ENCODE peak calls at places on chromosomes 16 and 17, in nine cellular contexts. One of them, this sample, is unnamed.

GRCh38 chr17:83185023-83186002 is 105.9 kb downstream of the METRNL start:
- DNase-seq in breast epithelium: peak; percentile 14
- DNase-seq in PC-9: no peak
- DNase-seq in A549: no peak
- DNase-seq in astrocyte of the cerebellum: no peak
- DNase-seq in BJ: no peak
- DNase-seq in AG04450: no peak
- DNase-seq in AG09309: no peak
- DNase-seq in kidney epithelial cell: no peak
- DNase-seq in this sample: no peak

GRCh38 chr17:1783834-1784611 is 22.2 kb downstream of the SERPINF1 start:
- DNase-seq in AG09309: peak; percentile 70
- DNase-seq in BJ: no peak
- DNase-seq in astrocyte of the cerebellum: peak; percentile 84
- DNase-seq in A549: peak; percentile 77
- DNase-seq in kidney epithelial cell: no peak
- DNase-seq in AG04450: peak; percentile 78
- DNase-seq in breast epithelium: peak; percentile 87
- DNase-seq in PC-9: no peak
- DNase-seq in this sample: peak; percentile 91

GRCh38 chr17:43372273-43372911 is 26.4 kb upstream of the ARL4D start:
- DNase-seq in A549: no peak
- DNase-seq in BJ: no peak
- DNase-seq in breast epithelium: no peak
- DNase-seq in AG09309: no peak
- DNase-seq in astrocyte of the cerebellum: no peak
- DNase-seq in kidney epithelial cell: no peak
- DNase-seq in PC-9: no peak
- DNase-seq in AG04450: no peak
- DNase-seq in this sample: no peak

GRCh38 chr17:17778308-17779014 is 58.3 kb downstream of the SREBF1 start:
- DNase-seq in AG09309: no peak
- DNase-seq in breast epithelium: no peak
- DNase-seq in astrocyte of the cerebellum: peak; percentile 74
- DNase-seq in A549: no peak
- DNase-seq in PC-9: no peak
- DNase-seq in BJ: no peak
- DNase-seq in AG04450: peak; percentile 73
- DNase-seq in kidney epithelial cell: no peak
- DNase-seq in this sample: peak; percentile 55

GRCh38 chr17:78127888-78128615 is 503 bp downstream of the TMC6 start:
- DNase-seq in AG09309: no peak
- DNase-seq in PC-9: peak; percentile 73
- DNase-seq in breast epithelium: no peak
- DNase-seq in astrocyte of the cerebellum: no peak
- DNase-seq in kidney epithelial cell: no peak
- DNase-seq in AG04450: no peak
- DNase-seq in A549: peak; percentile 45
- DNase-seq in BJ: no peak
- DNase-seq in this sample: no peak

GRCh38 chr16:83954577-83955016 is 1.6 kb downstream of the OSGIN1 start:
- DNase-seq in AG04450: no peak
- DNase-seq in BJ: no peak
- DNase-seq in PC-9: peak; percentile 61
- DNase-seq in AG09309: no peak
- DNase-seq in astrocyte of the cerebellum: no peak
- DNase-seq in A549: no peak
- DNase-seq in breast epithelium: peak; percentile 63
- DNase-seq in kidney epithelial cell: no peak
- DNase-seq in this sample: peak; percentile 18

GRCh38 chr16:66274335-66275110 is 92.0 kb upstream of the CDH5 start:
- DNase-seq in AG09309: no peak
- DNase-seq in breast epithelium: no peak
- DNase-seq in kidney epithelial cell: no peak
- DNase-seq in astrocyte of the cerebellum: no peak
- DNase-seq in BJ: no peak
- DNase-seq in A549: peak; percentile 33
- DNase-seq in AG04450: no peak
- DNase-seq in PC-9: no peak
- DNase-seq in this sample: peak; percentile 30

GRCh38 chr16:12311887-12312286 is 335.4 kb downstream of the SNX29 start:
- DNase-seq in astrocyte of the cerebellum: no peak
- DNase-seq in PC-9: no peak
- DNase-seq in breast epithelium: no peak
- DNase-seq in kidney epithelial cell: no peak
- DNase-seq in AG09309: no peak
- DNase-seq in BJ: no peak
- DNase-seq in AG04450: no peak
- DNase-seq in A549: no peak
- DNase-seq in this sample: no peak

GRCh38 chr17:56976941-56977570 is 875 bp upstream of the SCPEP1 start:
- DNase-seq in A549: no peak
- DNase-seq in AG09309: no peak
- DNase-seq in kidney epithelial cell: no peak
- DNase-seq in BJ: no peak
- DNase-seq in astrocyte of the cerebellum: no peak
- DNase-seq in PC-9: no peak
- DNase-seq in AG04450: no peak
- DNase-seq in breast epithelium: no peak
- DNase-seq in this sample: no peak

GRCh38 chr17:17919169-17920107 is 52.8 kb downstream of the TOM1L2 start:
- DNase-seq in BJ: no peak
- DNase-seq in PC-9: peak; percentile 78
- DNase-seq in breast epithelium: peak; percentile 72
- DNase-seq in A549: peak; percentile 96
- DNase-seq in AG04450: peak; percentile 39
- DNase-seq in kidney epithelial cell: no peak
- DNase-seq in astrocyte of the cerebellum: peak; percentile 68
- DNase-seq in AG09309: no peak
- DNase-seq in this sample: peak; percentile 82

GRCh38 chr16:12458591-12459400 is 344.9 kb downstream of the CPPED1 start:
- DNase-seq in PC-9: no peak
- DNase-seq in BJ: no peak
- DNase-seq in breast epithelium: no peak
- DNase-seq in kidney epithelial cell: no peak
- DNase-seq in astrocyte of the cerebellum: no peak
- DNase-seq in AG04450: no peak
- DNase-seq in A549: no peak
- DNase-seq in AG09309: no peak
- DNase-seq in this sample: no peak

GRCh38 chr17:43998552-43998951 is 5.9 kb upstream of the NAGS start:
- DNase-seq in AG04450: no peak
- DNase-seq in breast epithelium: no peak
- DNase-seq in BJ: no peak
- DNase-seq in PC-9: no peak
- DNase-seq in AG09309: peak; percentile 31
- DNase-seq in astrocyte of the cerebellum: no peak
- DNase-seq in A549: no peak
- DNase-seq in kidney epithelial cell: no peak
- DNase-seq in this sample: peak; percentile 64

GRCh38 chr16:69829338-69829737 is 67.2 kb downstream of the WWP2 start:
- DNase-seq in BJ: no peak
- DNase-seq in breast epithelium: no peak
- DNase-seq in kidney epithelial cell: no peak
- DNase-seq in AG09309: no peak
- DNase-seq in AG04450: no peak
- DNase-seq in A549: no peak
- DNase-seq in astrocyte of the cerebellum: no peak
- DNase-seq in PC-9: no peak
- DNase-seq in this sample: no peak

GRCh38 chr16:15572329-15573001 is 70.5 kb downstream of the MARF1 start:
- DNase-seq in PC-9: no peak
- DNase-seq in AG04450: peak; percentile 20
- DNase-seq in AG09309: peak; percentile 80
- DNase-seq in breast epithelium: no peak
- DNase-seq in kidney epithelial cell: no peak
- DNase-seq in A549: no peak
- DNase-seq in BJ: peak; percentile 49
- DNase-seq in astrocyte of the cerebellum: peak; percentile 46
- DNase-seq in this sample: peak; percentile 68
- TF ChIP-seq CTCF in PC-9: no peak
- TF ChIP-seq CTCF in AG04450: no peak
- TF ChIP-seq CTCF in AG09309: no peak
- TF ChIP-seq CTCF in breast epithelium: no peak
- TF ChIP-seq CTCF in kidney epithelial cell: no peak
- TF ChIP-seq CTCF in A549: no peak
- TF ChIP-seq CTCF in BJ: no peak
- TF ChIP-seq CTCF in astrocyte of the cerebellum: no peak
- TF ChIP-seq CTCF in this sample: no peak

DNA sequence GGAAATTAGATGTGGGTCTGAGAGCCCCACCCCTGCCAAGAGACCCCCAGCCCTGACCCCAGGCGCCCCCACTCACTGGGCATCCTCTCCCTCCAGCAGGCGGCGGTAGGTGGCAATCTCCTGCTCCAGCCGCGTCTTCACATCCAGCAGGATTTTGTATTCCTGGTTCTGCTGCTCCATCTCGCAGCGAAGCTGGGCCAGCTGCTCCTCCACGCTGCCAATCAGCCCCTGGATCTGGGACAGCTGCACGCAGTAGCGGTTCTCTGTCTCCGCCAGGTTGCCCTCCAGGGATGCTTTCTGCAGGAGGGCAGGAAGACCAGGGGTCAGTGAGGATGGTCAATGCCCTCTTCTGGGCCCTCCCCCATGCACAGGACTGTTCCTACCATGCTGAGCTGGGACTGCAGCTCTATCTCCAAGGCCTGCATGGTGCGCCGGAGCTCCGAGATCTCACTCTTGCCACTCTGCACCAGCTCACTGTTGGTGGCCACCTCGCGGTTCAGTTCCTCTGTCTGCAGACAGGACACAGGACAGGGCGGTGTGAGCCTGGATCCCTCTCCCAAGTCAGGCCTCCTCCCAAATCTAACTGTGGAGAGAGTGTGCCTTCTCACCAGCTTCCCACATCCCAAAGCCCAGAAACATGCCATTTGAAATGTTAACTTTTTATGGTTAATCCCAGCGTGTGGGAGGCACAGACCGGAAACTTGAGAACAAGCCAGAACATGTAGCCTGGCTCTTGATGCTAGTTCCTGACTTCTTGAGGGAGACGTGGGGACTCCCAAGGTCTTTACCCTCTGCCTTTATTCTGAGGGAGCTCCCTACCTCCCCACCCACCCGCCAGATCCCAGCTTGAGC is 3.6 kb downstream of the KRT17 start:
- DNase-seq in kidney epithelial cell: no peak
- DNase-seq in AG04450: no peak
- DNase-seq in breast epithelium: peak; percentile 22
- DNase-seq in astrocyte of the cerebellum: no peak
- DNase-seq in A549: no peak
- DNase-seq in PC-9: no peak
- DNase-seq in BJ: peak; percentile 31
- DNase-seq in AG09309: no peak
- DNase-seq in this sample: no peak
- H3K4me3 ChIP-seq in kidney epithelial cell: no peak overlapping the region
- H3K4me3 ChIP-seq in AG04450: no peak overlapping the region
- H3K4me3 ChIP-seq in breast epithelium: no peak overlapping the region
- H3K4me3 ChIP-seq in astrocyte of the cerebellum: no peak overlapping the region
- H3K4me3 ChIP-seq in A549: no peak overlapping the region
- H3K4me3 ChIP-seq in PC-9: no peak overlapping the region
- H3K4me3 ChIP-seq in BJ: no peak overlapping the region
- H3K4me3 ChIP-seq in AG09309: no peak overlapping the region
- H3K4me3 ChIP-seq in this sample: no peak overlapping the region

GRCh38 chr16:74226361-74226979 is 70.1 kb upstream of the PSMD7 start:
- DNase-seq in AG04450: no peak
- DNase-seq in PC-9: no peak
- DNase-seq in astrocyte of the cerebellum: no peak
- DNase-seq in A549: no peak
- DNase-seq in kidney epithelial cell: no peak
- DNase-seq in AG09309: no peak
- DNase-seq in breast epithelium: no peak
- DNase-seq in BJ: no peak
- DNase-seq in this sample: peak; percentile 25
- TF ChIP-seq CTCF in AG04450: peak; percentile 63
- TF ChIP-seq CTCF in PC-9: peak; percentile 63
- TF ChIP-seq CTCF in astrocyte of the cerebellum: peak; percentile 50
- TF ChIP-seq CTCF in A549: peak; percentile 48
- TF ChIP-seq CTCF in kidney epithelial cell: peak; percentile 42
- TF ChIP-seq CTCF in AG09309: peak; percentile 42
- TF ChIP-seq CTCF in breast epithelium: no peak
- TF ChIP-seq CTCF in BJ: peak; percentile 34
- TF ChIP-seq CTCF in this sample: peak; percentile 49

GRCh38 chr16:3189869-3190268 is 1.9 kb downstream of the OR1F1 start:
- DNase-seq in breast epithelium: no peak
- DNase-seq in BJ: no peak
- DNase-seq in PC-9: no peak
- DNase-seq in astrocyte of the cerebellum: no peak
- DNase-seq in A549: no peak
- DNase-seq in AG09309: no peak
- DNase-seq in AG04450: no peak
- DNase-seq in kidney epithelial cell: no peak
- DNase-seq in this sample: no peak
- H3K4me3 ChIP-seq in breast epithelium: no peak overlapping the region
- H3K4me3 ChIP-seq in BJ: peak overlapping the region; percentile 51
- H3K4me3 ChIP-seq in PC-9: peak overlapping the region; percentile 94
- H3K4me3 ChIP-seq in astrocyte of the cerebellum: peak overlapping the region; percentile 44
- H3K4me3 ChIP-seq in A549: peak overlapping the region; percentile 71
- H3K4me3 ChIP-seq in AG09309: peak overlapping the region; percentile 58
- H3K4me3 ChIP-seq in AG04450: peak overlapping the region; percentile 69
- H3K4me3 ChIP-seq in kidney epithelial cell: no peak overlapping the region
- H3K4me3 ChIP-seq in this sample: peak overlapping the region; percentile 55

DNA sequence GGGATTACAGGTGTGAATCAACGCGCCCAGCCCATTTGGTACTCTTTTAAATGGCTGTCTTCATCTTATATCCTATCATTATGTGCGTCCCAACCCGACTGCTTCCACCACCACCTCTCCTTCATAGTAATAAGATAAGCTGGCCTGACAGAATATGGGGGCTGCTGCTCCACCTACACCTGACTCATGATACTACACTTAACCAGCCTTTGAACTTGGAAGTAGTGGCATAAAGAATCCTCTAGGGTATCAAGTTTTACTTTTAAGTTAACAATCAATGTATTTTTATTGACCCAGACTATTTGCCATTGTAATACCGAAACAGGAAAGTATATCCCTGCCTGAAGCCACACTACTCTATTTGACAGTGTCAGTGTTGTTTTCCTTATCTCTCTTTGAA is 18.8 kb downstream of the PDZD9 start:
- DNase-seq in AG09309: no peak
- DNase-seq in BJ: no peak
- DNase-seq in AG04450: no peak
- DNase-seq in A549: no peak
- DNase-seq in astrocyte of the cerebellum: no peak
- DNase-seq in kidney epithelial cell: no peak
- DNase-seq in PC-9: no peak
- DNase-seq in breast epithelium: no peak
- DNase-seq in this sample: no peak
- TF ChIP-seq CTCF in AG09309: no peak
- TF ChIP-seq CTCF in BJ: no peak
- TF ChIP-seq CTCF in AG04450: no peak
- TF ChIP-seq CTCF in A549: no peak
- TF ChIP-seq CTCF in astrocyte of the cerebellum: no peak
- TF ChIP-seq CTCF in kidney epithelial cell: no peak
- TF ChIP-seq CTCF in PC-9: no peak
- TF ChIP-seq CTCF in breast epithelium: no peak
- TF ChIP-seq CTCF in this sample: no peak

This sample was measured in astrocyte of the spinal cord.